ENCODE peak calls at places on chromosome 18, in four cellular contexts. One of them, this sample, is unnamed.

GRCh38 chr18:25168011-25168410 is 184.0 kb downstream of the ZNF521 start:
- DNase-seq in breast epithelium: no peak
- DNase-seq in HCT116: no peak
- DNase-seq in spleen: no peak
- DNase-seq in this sample: no peak

GRCh38 chr18:24924066-24924716 is 427.8 kb downstream of the ZNF521 start:
- DNase-seq in HCT116: no peak
- DNase-seq in breast epithelium: no peak
- DNase-seq in spleen: no peak
- DNase-seq in this sample: no peak

GRCh38 chr18:24319757-24320156 is 77.9 kb downstream of the OSBPL1A start:
- DNase-seq in spleen: no peak
- DNase-seq in breast epithelium: no peak
- DNase-seq in HCT116: no peak
- DNase-seq in this sample: no peak

GRCh38 chr18:48887294-48887904 is 63.4 kb downstream of the SMAD7 start:
- DNase-seq in HCT116: no peak
- DNase-seq in spleen: peak
- DNase-seq in breast epithelium: no peak
- DNase-seq in this sample: no peak

GRCh38 chr18:57437433-57437781 is 2.2 kb downstream of the ONECUT2 start:
- DNase-seq in breast epithelium: no peak
- DNase-seq in HCT116: no peak
- DNase-seq in spleen: no peak
- DNase-seq in this sample: no peak

GRCh38 chr18:64474751-64475150 is 325.9 kb upstream of the LINC00305 start:
- DNase-seq in HCT116: no peak
- DNase-seq in spleen: no peak
- DNase-seq in breast epithelium: no peak
- DNase-seq in this sample: no peak

GRCh38 chr18:49025426-49025766 is 74.6 kb upstream of the SMAD7 start:
- DNase-seq in HCT116: no peak
- DNase-seq in spleen: no peak
- DNase-seq in breast epithelium: no peak
- DNase-seq in this sample: no peak

GRCh38 chr18:11259421-11259820 is 110.1 kb upstream of the PIEZO2 start:
- DNase-seq in spleen: no peak
- DNase-seq in HCT116: no peak
- DNase-seq in breast epithelium: no peak
- DNase-seq in this sample: no peak

GRCh38 chr18:74316257-74317180 is 880 bp downstream of the C18orf63 start:
- DNase-seq in breast epithelium: no peak
- DNase-seq in HCT116: no peak
- DNase-seq in spleen: no peak
- DNase-seq in this sample: no peak

GRCh38 chr18:21327101-21327500 is 85.1 kb downstream of the GREB1L start:
- DNase-seq in breast epithelium: no peak
- DNase-seq in spleen: no peak
- DNase-seq in HCT116: no peak
- DNase-seq in this sample: no peak

GRCh38 chr18:44803019-44803650 is 122.4 kb downstream of the SETBP1 start:
- DNase-seq in spleen: no peak
- DNase-seq in HCT116: no peak
- DNase-seq in breast epithelium: no peak
- DNase-seq in this sample: no peak

GRCh38 chr18:53838796-53839195 is 385.7 kb downstream of the MBD2 start:
- DNase-seq in breast epithelium: no peak
- DNase-seq in spleen: no peak
- DNase-seq in HCT116: no peak
- DNase-seq in this sample: no peak

GRCh38 chr18:44290366-44290855 is 390.3 kb upstream of the SETBP1 start:
- DNase-seq in HCT116: no peak
- DNase-seq in spleen: no peak
- DNase-seq in breast epithelium: no peak
- DNase-seq in this sample: no peak

GRCh38 chr18:25136416-25137132 is 215.4 kb downstream of the ZNF521 start:
- DNase-seq in breast epithelium: no peak
- DNase-seq in spleen: no peak
- DNase-seq in HCT116: no peak
- DNase-seq in this sample: no peak

GRCh38 chr18:55997156-55997561 is 409.2 kb upstream of the TCF4 start:
- DNase-seq in spleen: no peak
- DNase-seq in HCT116: no peak
- DNase-seq in breast epithelium: no peak
- DNase-seq in this sample: no peak

GRCh38 chr18:9135912-9136314 is 668 bp upstream of the ANKRD12 start:
- DNase-seq in HCT116: peak
- DNase-seq in spleen: no peak
- DNase-seq in breast epithelium: peak
- DNase-seq in this sample: no peak
- TF ChIP-seq POLR2AphosphoS5 in HCT116: peak
- TF ChIP-seq POLR2AphosphoS5 in spleen: no peak
- TF ChIP-seq POLR2AphosphoS5 in breast epithelium: no peak
- TF ChIP-seq POLR2AphosphoS5 in this sample: no peak

DNA sequence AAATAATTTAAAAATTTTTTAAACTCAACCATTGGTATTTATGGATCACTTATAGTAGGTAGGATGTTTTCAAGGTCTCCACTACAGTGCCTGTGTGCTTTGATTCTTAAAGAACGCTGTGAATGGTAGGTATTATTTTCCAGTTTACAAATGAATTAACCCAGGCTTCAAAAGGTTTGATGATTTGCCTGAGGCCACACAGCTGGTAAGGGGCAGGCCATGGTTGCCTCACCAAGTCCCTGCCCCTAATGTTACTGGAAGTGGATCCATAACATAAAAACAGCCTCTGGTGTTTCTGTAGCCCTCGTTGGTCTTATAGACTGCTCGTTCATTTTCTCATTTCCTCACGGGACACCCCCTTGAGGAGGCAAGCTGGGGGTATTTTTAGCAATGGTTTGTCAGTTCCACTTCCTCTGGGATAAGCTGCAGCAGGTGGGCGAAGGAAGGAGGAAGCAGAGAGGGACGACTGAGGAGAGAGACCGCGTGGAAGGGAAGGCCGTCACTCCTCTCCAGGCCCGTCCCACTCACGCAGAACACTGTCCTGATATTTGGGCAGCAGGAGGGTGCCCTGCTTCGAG is 32.9 kb upstream of the NDUFV2 start:
- DNase-seq in breast epithelium: no peak
- DNase-seq in spleen: no peak
- DNase-seq in HCT116: no peak
- DNase-seq in this sample: no peak
- TF ChIP-seq POLR2A in breast epithelium: no peak
- TF ChIP-seq POLR2A in spleen: no peak
- TF ChIP-seq POLR2A in HCT116: no peak
- TF ChIP-seq POLR2A in this sample: no peak

GRCh38 chr18:3219621-3220335 is at the start of gene MYOM1:
- DNase-seq in HCT116: no peak
- DNase-seq in spleen: no peak
- DNase-seq in breast epithelium: no peak
- DNase-seq in this sample: peak
- H3K4me3 ChIP-seq in HCT116: no peak
- H3K4me3 ChIP-seq in spleen: no peak
- H3K4me3 ChIP-seq in breast epithelium: no peak
- H3K4me3 ChIP-seq in this sample: peak

DNA sequence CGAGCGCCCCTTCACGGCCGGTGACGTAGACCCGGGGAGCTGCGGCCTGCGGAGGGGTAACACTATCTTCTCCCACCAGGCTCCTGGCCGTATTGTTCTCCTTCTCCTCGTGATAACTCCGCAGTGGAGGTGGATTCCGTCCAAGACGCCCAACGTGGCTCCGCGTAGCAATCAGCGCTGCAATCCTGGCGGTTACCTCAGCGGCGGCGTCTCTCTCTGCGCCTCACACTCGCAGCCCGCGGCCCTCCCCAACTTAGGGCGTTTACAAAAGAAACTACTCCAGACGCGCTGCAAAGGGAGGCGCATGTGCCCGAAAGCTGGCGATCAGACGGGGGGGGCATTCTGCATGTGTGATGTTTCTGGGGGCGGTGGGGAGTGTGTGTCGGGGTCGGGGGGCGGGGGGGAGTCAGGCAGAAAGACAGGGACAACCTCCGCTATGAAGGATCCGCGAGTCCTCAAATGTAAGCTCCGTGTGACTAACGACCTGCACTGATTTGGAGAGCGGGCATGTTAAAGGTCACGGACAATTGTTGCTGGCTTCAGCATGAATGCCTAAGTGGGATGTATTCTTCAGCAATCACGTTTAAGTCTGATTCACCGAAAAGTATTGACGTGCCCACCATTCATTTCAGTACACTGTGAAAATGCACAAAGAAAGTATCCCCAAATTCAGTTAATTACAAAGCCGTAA is 1.3 kb upstream of the ZNF516 start:
- DNase-seq in spleen: peak
- DNase-seq in HCT116: no peak
- DNase-seq in breast epithelium: no peak
- DNase-seq in this sample: no peak
- TF ChIP-seq POLR2AphosphoS5 in spleen: peak
- TF ChIP-seq POLR2AphosphoS5 in HCT116: peak
- TF ChIP-seq POLR2AphosphoS5 in breast epithelium: no peak
- TF ChIP-seq POLR2AphosphoS5 in this sample: peak

GRCh38 chr18:9275890-9276289 is 58.7 kb upstream of the TWSG1 start:
- DNase-seq in HCT116: no peak
- DNase-seq in spleen: no peak
- DNase-seq in breast epithelium: no peak
- DNase-seq in this sample: no peak
- TF ChIP-seq POLR2A in HCT116: no peak
- TF ChIP-seq POLR2A in spleen: no peak
- TF ChIP-seq POLR2A in breast epithelium: no peak
- TF ChIP-seq POLR2A in this sample: no peak

GRCh38 chr18:9333441-9334350 is 877 bp upstream of the TWSG1 start:
- DNase-seq in breast epithelium: no peak
- DNase-seq in HCT116: no peak
- DNase-seq in spleen: peak
- DNase-seq in this sample: no peak

GRCh38 chr18:9334351-9335254 is at the start of gene TWSG1:
- DNase-seq in spleen: peak
- DNase-seq in breast epithelium: peak
- DNase-seq in HCT116: peak
- DNase-seq in this sample: peak

GRCh38 chr18:9336827-9337226 is 2.3 kb downstream of the TWSG1 start:
- DNase-seq in breast epithelium: no peak
- DNase-seq in HCT116: no peak
- DNase-seq in spleen: no peak
- DNase-seq in this sample: no peak

GRCh38 chr18:9337875-9338274 is 3.3 kb downstream of the TWSG1 start:
- DNase-seq in breast epithelium: no peak
- DNase-seq in HCT116: no peak
- DNase-seq in spleen: no peak
- DNase-seq in this sample: no peak

DNA sequence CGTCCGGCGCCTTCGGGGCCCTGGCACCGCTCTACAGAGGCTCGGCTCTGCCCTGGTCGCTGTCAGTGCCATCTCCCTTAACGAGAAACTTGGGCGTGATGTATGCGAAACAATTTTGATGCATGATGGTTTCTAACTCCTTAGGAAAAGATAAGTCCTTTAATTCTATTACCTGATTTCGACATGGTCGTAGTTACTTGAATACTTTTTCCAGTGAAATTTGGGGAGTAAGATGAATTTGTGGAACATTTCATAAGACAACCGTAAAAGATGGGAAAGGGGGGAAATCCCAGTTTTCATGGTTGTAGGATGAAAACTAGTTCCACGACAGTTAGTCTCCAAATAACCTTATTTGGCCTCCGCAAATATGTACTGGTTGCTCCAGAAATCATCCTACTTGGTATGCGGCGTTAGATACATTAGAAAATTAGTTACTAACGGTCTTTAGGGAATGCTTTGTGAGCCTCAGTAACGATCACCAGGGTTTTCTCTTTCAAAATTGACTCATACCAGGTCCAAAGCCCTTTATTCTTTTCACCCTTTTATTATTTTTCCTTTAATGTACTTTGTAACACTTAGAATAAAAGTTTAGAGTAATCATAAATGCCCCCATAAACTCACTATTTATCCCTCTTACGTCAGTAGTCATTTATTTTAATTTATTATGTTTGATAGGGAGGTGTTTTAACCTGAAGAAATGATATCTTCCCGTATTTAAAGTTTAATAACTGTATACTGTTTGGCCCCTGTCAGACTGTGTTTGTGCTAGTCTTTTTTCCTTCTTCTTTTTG is 877 bp downstream of the TWSG1 start:
- DNase-seq in HCT116: no peak
- DNase-seq in breast epithelium: no peak
- DNase-seq in spleen: no peak
- DNase-seq in this sample: no peak
- H3K4me3 ChIP-seq in HCT116: peak
- H3K4me3 ChIP-seq in breast epithelium: peak
- H3K4me3 ChIP-seq in spleen: peak
- H3K4me3 ChIP-seq in this sample: peak

GRCh38 chr18:38709122-38709521 is 1143.5 kb upstream of the CELF4 start:
- DNase-seq in HCT116: no peak
- DNase-seq in breast epithelium: no peak
- DNase-seq in spleen: no peak
- DNase-seq in this sample: no peak
- TF ChIP-seq POLR2AphosphoS5 in HCT116: no peak
- TF ChIP-seq POLR2AphosphoS5 in breast epithelium: no peak
- TF ChIP-seq POLR2AphosphoS5 in spleen: no peak
- TF ChIP-seq POLR2AphosphoS5 in this sample: no peak

GRCh38 chr18:8978394-8978793 is 124.1 kb upstream of the NDUFV2 start:
- DNase-seq in spleen: no peak
- DNase-seq in HCT116: no peak
- DNase-seq in breast epithelium: no peak
- DNase-seq in this sample: no peak

GRCh38 chr18:8977701-8978100 is 124.8 kb upstream of the NDUFV2 start:
- DNase-seq in breast epithelium: no peak
- DNase-seq in HCT116: no peak
- DNase-seq in spleen: no peak
- DNase-seq in this sample: no peak

GRCh38 chr18:8979258-8979988 is 123.1 kb upstream of the NDUFV2 start:
- DNase-seq in spleen: no peak
- DNase-seq in HCT116: no peak
- DNase-seq in breast epithelium: no peak
- DNase-seq in this sample: no peak

GRCh38 chr18:8982416-8983183 is 119.9 kb upstream of the NDUFV2 start:
- DNase-seq in HCT116: peak
- DNase-seq in breast epithelium: no peak
- DNase-seq in spleen: no peak
- DNase-seq in this sample: no peak

GRCh38 chr18:8980496-8981402 is 121.8 kb upstream of the NDUFV2 start:
- DNase-seq in spleen: no peak
- DNase-seq in HCT116: no peak
- DNase-seq in breast epithelium: no peak
- DNase-seq in this sample: no peak
- TF ChIP-seq POLR2A in spleen: no peak
- TF ChIP-seq POLR2A in HCT116: no peak
- TF ChIP-seq POLR2A in breast epithelium: no peak
- TF ChIP-seq POLR2A in this sample: no peak